ENCODE peak calls at places on chromosomes 7 and 10, in five cellular contexts. Z, H, E, O and A are unnamed samples.

GRCh38 chr10:110977662-110978061 is 58.3 kb downstream of the SHOC2 start:
- DNase-seq in H (no peak), E (no peak), O (no peak), Z (no peak), A (no peak)

GRCh38 chr10:96289218-96289910 is 14.9 kb upstream of the DNTT start:
- DNase-seq in H (no peak), E (no peak), O (no peak), Z (no peak), A (no peak)

GRCh38 chr7:19707240-19707639 is 1.6 kb downstream of the POLR1F start:
- DNase-seq in H (no peak), O (no peak), Z (peak), E (no peak), A (no peak)

GRCh38 chr7:121219031-121219430 is 109.8 kb upstream of the WNT16 start:
- DNase-seq in E (no peak), H (no peak), O (no peak), Z (no peak), A (no peak)

GRCh38 chr7:46355331-46355730 is 434.3 kb upstream of the IGFBP3 start:
- DNase-seq in E (no peak), Z (no peak), H (no peak), O (no peak), A (no peak)

GRCh38 chr7:134031835-134032617 is 95.1 kb upstream of the LRGUK start:
- DNase-seq in O (no peak), Z (no peak), E (no peak), H (no peak), A (no peak)

GRCh38 chr10:43120948-43121290 is 17.3 kb upstream of the CSGALNACT2 start:
- DNase-seq in O (peak), H (no peak), Z (no peak), E (peak), A (no peak)

GRCh38 chr7:51950811-51951210 is 634.2 kb upstream of the COBL start:
- DNase-seq in E (no peak), O (no peak), Z (no peak), H (no peak), A (no peak)

GRCh38 chr10:77927343-77928256 is 1.0 kb upstream of the DLG5 start:
- DNase-seq in E (no peak), Z (no peak), H (no peak), O (no peak), A (no peak)

GRCh38 chr10:33963656-33964175 is 629.2 kb upstream of the NRP1 start:
- DNase-seq in E (no peak), Z (no peak), H (no peak), O (no peak), A (no peak)

GRCh38 chr7:115973381-115973780 is 57.2 kb downstream of the TFEC start:
- DNase-seq in Z (no peak), O (no peak), E (no peak), H (no peak), A (no peak)

GRCh38 chr7:496528-497295 is 22.9 kb downstream of the PDGFA start:
- DNase-seq in O (no peak), E (no peak), Z (no peak), H (peak), A (peak)

GRCh38 chr7:1663857-1664651 is 6.0 kb upstream of the ELFN1 start:
- DNase-seq in E (no peak), Z (no peak), O (peak), H (peak), A (peak)
- H3K4me3 ChIP-seq in E (peak), Z (no peak), O (peak), H (peak), A (peak)

GRCh38 chr7:91185771-91186170 is 78.5 kb upstream of the FZD1 start:
- DNase-seq in O (no peak), E (no peak), H (no peak), Z (no peak), A (no peak)
- TF ChIP-seq EP300 in O (no peak), E (no peak), H (no peak), Z (no peak), A (no peak)

GRCh38 chr7:29194594-29195417 is at the start of gene CHN2:
- DNase-seq in H (peak), E (peak), Z (peak), O (peak), A (peak)
- TF ChIP-seq POLR2AphosphoS5 in H (peak), E (no peak), Z (peak), O (peak), A (no peak)

GRCh38 chr7:93146465-93147127 is 1.6 kb downstream of the SAMD9L start:
- DNase-seq in H (no peak), O (no peak), Z (no peak), E (peak), A (no peak)

GRCh38 chr7:93150200-93150835 is 2.1 kb upstream of the SAMD9L start:
- DNase-seq in H (no peak), Z (no peak), E (no peak), O (no peak), A (no peak)

GRCh38 chr7:93148135-93148534 is at the start of gene SAMD9L:
- DNase-seq in O (no peak), Z (no peak), E (no peak), H (no peak), A (no peak)

GRCh38 chr7:93147358-93147757 is 827 bp downstream of the SAMD9L start:
- DNase-seq in H (peak), E (peak), O (peak), Z (no peak), A (no peak)

DNA sequence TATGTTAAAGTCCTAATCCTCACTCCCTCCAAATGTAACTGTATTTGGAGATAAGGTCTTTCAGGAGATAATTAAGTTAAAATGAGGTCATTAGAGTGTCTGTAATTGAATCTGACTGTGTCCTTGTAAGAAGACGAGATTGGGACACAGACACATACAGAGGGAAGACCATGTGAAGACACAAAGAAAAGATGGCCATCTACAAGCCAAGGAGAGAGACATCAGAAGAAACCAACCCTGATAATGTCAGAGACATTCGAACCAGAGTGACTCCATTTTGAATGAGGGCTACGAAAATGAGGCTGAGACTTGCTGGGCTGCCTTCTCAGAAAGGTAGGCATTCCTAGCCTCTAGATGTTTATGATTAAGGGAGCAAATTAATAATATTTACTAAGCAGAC is 542 bp upstream of the SAMD9L start:
- DNase-seq in O (no peak), Z (no peak), H (no peak), E (no peak), A (no peak)
- H3K4me3 ChIP-seq in O (no peak), Z (no peak), H (peak), E (peak), A (peak)

GRCh38 chr10:29411666-29412335 is 122.9 kb downstream of the LYZL1 start:
- DNase-seq in H (no peak), O (no peak), E (no peak), Z (no peak), A (no peak)

GRCh38 chr10:29415876-29416275 is 127.0 kb downstream of the LYZL1 start:
- DNase-seq in Z (no peak), O (no peak), E (no peak), H (no peak), A (no peak)

GRCh38 chr10:29414501-29414900 is 125.6 kb downstream of the LYZL1 start:
- DNase-seq in O (no peak), Z (peak), E (no peak), H (no peak), A (no peak)

GRCh38 chr10:29409241-29410051 is 120.6 kb downstream of the LYZL1 start:
- DNase-seq in O (peak), Z (peak), E (peak), H (peak), A (peak)

DNA sequence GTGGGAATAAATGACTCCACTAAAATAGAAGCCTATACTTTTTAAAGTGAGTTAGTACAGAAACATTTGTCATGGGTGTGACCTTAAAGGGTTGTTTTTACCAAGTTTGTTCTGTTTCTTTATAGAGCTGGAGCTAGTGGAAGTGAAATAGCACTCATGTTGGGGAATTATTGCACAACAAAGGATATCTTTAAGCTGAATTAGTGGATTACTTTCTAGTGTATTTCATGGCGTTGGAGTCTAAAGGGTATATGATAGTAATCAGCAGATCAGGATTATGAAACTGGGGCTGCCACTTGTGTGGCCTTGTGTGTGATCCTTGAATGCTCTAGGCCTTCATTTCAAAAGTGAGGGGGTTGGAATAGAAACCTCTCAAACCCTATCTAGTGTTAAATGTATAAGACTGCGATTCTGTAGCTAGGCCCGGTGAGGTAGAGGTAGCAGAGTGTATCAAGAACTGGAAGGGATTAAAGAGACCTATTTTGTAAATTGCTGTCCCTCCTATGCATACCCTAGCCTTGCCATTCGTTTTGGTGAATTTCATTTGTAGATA is 123.7 kb downstream of the LYZL1 start:
- DNase-seq in O (no peak), Z (peak), H (no peak), E (no peak), A (no peak)
- TF ChIP-seq EP300 in O (no peak), Z (peak), H (no peak), E (no peak), A (no peak)

DNA sequence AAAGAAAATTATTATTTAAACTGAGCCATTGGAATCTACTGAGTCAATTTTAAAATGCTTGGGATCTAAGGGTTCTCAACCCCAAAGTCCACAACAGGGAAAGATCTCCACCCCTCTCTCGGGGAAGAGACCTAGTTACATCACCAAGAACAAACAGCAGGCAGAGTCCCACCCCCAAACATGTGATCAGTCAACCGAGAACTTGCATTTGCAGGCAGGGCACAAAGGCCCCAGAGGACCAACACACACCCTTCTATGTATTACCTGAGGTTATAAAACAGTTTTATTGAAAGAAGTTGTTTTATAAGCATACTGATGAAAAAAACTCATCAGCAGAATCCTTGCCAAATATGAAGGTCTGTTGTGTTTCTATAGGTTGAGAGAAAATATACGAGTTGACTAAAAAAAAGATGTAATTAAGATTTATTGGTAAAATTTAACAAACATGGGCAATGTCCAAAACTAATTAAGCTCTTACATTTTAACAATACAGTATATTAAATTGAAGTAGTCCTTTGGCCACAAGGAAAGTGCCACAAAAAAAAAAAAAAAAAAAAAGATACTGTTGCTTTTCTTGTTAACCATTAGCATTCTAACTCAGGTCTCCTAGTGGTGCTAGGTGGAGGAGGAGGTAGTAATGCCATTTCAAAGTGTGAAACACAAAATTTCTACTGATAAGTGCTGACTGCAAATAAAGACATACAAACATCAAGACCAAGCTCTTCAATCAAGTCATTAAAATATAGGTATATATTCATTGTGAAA is 975 bp upstream of the USP54 start:
- DNase-seq in H (peak), E (peak), O (peak), Z (peak), A (peak)
- TF ChIP-seq POLR2AphosphoS5 in H (no peak), E (no peak), O (peak), Z (no peak), A (no peak)

DNA sequence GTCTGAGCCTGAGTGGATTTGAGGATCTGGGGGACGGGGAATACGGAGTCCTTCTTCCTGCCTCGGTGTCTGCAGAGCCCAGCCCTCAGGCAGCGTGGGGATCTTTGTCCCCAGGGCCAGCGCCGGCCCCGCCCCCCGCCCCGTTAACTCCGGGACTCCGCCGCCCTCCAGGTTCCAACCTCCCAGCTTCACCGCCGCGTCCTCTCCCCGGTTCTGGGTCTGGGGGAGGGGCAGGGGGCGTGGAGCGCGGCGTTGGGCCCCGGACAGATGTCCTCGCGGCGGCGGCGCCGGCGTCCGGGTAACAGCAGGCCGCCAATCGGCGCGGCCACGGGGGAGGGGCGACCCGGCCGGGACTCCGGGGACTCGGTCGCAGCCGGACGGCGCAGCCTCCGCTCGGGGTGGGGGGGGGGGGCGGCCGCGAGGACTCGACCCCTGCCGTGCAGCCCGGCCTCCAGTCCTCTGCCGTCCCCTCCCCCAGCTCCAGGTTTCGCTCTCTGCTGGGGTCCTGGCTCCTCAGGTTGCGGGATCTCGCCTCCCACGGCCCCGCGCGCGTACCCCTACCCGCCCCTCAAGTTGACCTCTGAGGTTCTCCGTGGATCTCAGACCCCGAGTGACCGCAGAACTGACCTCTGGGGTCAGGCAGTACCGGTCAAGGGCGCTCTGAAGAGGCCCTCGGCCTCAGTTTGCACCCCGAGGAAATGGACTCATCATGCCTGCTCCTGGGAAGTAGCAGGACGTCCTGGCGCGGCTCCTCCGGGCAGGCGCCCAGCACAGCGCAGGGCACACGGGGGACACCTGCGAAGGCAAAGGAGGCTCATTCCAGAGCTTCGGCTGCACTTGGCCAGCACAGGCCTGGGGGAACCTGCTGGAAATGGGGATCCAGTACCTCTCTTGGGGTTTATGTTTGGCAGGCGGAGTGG is 2.3 kb upstream of the ELFN1 start:
- DNase-seq in E (no peak), O (no peak), Z (no peak), H (peak), A (peak)
- H3K4me3 ChIP-seq in E (peak), O (peak), Z (peak), H (peak), A (peak)